ENCODE peak calls at places on chromosomes 2 and 18, in five cellular contexts. U is adipocyte, D is psoas muscle, X is AG09309, T is A172. S is an unnamed sample.

GRCh38 chr2:166917433-166917832 is 29.2 kb downstream of the XIRP2 start:
- DNase-seq in T (no peak), X (no peak), U (peak), D (no peak), S (no peak)

GRCh38 chr2:219706823-219707281 is 79.4 kb downstream of the SLC4A3 start:
- DNase-seq in D (peak), T (peak), U (no peak), X (no peak), S (no peak)

GRCh38 chr2:107174126-107174525 is 288.2 kb upstream of the ST6GAL2 start:
- DNase-seq in D (no peak), X (no peak), U (peak), T (no peak), S (no peak)

GRCh38 chr2:101806123-101806522 is 108.6 kb downstream of the MAP4K4 start:
- DNase-seq in X (no peak), T (peak), U (peak), D (no peak), S (no peak)

GRCh38 chr2:156852681-156853080 is 404.8 kb upstream of the GALNT5 start:
- DNase-seq in X (no peak), D (no peak), U (no peak), T (no peak), S (no peak)

GRCh38 chr2:241009601-241010530 is 11.4 kb downstream of the SNED1 start:
- DNase-seq in U (peak), D (peak), X (peak), T (peak), S (peak)

GRCh38 chr18:58291131-58291530 is 247.1 kb downstream of the NEDD4L start:
- DNase-seq in U (no peak), X (no peak), T (no peak), D (no peak), S (no peak)

GRCh38 chr2:228092056-228092455 is 89.4 kb downstream of the SPHKAP start:
- DNase-seq in U (no peak), D (no peak), T (no peak), X (no peak), S (no peak)

GRCh38 chr2:232667989-232668583 is 29.0 kb upstream of the GIGYF2 start:
- DNase-seq in T (no peak), X (no peak), U (no peak), D (no peak), S (no peak)

GRCh38 chr2:37877457-37878315 is 47.4 kb upstream of the RMDN2 start:
- DNase-seq in T (peak), X (no peak), D (no peak), U (peak), S (no peak)

GRCh38 chr2:16623046-16623445 is 42.6 kb downstream of the CYRIA start:
- DNase-seq in T (peak), U (no peak), D (no peak), X (peak), S (no peak)

GRCh38 chr2:240469239-240469636 is 33.8 kb downstream of the GPC1 start:
- DNase-seq in T (no peak), U (no peak), D (peak), X (no peak), S (no peak)

GRCh38 chr2:105750735-105751134 is 6.0 kb downstream of the NCK2 start:
- DNase-seq in D (no peak), U (no peak), X (no peak), T (no peak), S (no peak)

GRCh38 chr2:47237375-47238357 is 82.6 kb upstream of the STPG4 start:
- DNase-seq in T (no peak), U (no peak), X (no peak), D (no peak), S (no peak)

GRCh38 chr2:160721089-160722040 is 227.8 kb upstream of the RBMS1 start:
- DNase-seq in D (no peak), U (peak), T (no peak), X (peak), S (no peak)

GRCh38 chr2:127398239-127398590 is 10.4 kb upstream of the MAP3K2 start:
- DNase-seq in T (peak), D (peak), U (peak), X (peak), S (peak)

GRCh38 chr18:28161608-28162599 is 15.0 kb downstream of the CDH2 start:
- DNase-seq in X (no peak), U (no peak), D (no peak), T (peak), S (no peak)

GRCh38 chr2:229910832-229911412 is 10.9 kb downstream of the TRIP12 start:
- DNase-seq in U (peak), X (no peak), T (no peak), D (no peak), S (no peak)

GRCh38 chr2:905091-905832 is 45.4 kb upstream of the SNTG2 start:
- DNase-seq in D (no peak), U (no peak), T (no peak), X (no peak), S (no peak)

GRCh38 chr2:58640042-58640441 is 398.9 kb upstream of the FANCL start:
- DNase-seq in U (no peak), T (no peak), X (no peak), D (no peak), S (no peak)